ENCODE peak calls at places on chromosomes 12 and 14, in ten cellular contexts. One of them, this sample, is unnamed.

GRCh38 chr14:79165460-79166080 is 995.4 kb downstream of the NRXN3 start:
- DNase-seq in stimulated activated CD8-positive, alpha-beta memory T cell treated with anti-CD3 and anti-CD28 coated beads, Interleukin-7, amount 100 ng/mL, for 4 hours: no peak
- DNase-seq in skeletal muscle cell: no peak
- DNase-seq in activated naive CD4-positive, alpha-beta T cell treated with Interleukin-2 at 50 U/mL for 16 hours: no peak
- DNase-seq in right cardiac atrium: no peak
- DNase-seq in germinal center: no peak
- DNase-seq in astrocyte of the spinal cord: no peak
- DNase-seq in ovary: no peak
- DNase-seq in GM23248: no peak
- DNase-seq in Kasumi-1: no peak
- DNase-seq in this sample: no peak

GRCh38 chr14:91403069-91403600 is 14.5 kb downstream of the CCDC88C start:
- DNase-seq in right cardiac atrium: no peak
- DNase-seq in stimulated activated CD8-positive, alpha-beta memory T cell treated with anti-CD3 and anti-CD28 coated beads, Interleukin-7, amount 100 ng/mL, for 4 hours: no peak
- DNase-seq in ovary: no peak
- DNase-seq in germinal center: no peak
- DNase-seq in skeletal muscle cell: no peak
- DNase-seq in Kasumi-1: no peak
- DNase-seq in astrocyte of the spinal cord: no peak
- DNase-seq in activated naive CD4-positive, alpha-beta T cell treated with Interleukin-2 at 50 U/mL for 16 hours: no peak
- DNase-seq in GM23248: no peak
- DNase-seq in this sample: no peak

GRCh38 chr14:100775351-100775830 is 48.7 kb downstream of the DLK1 start:
- DNase-seq in activated naive CD4-positive, alpha-beta T cell treated with Interleukin-2 at 50 U/mL for 16 hours: no peak
- DNase-seq in germinal center: no peak
- DNase-seq in ovary: no peak
- DNase-seq in GM23248: no peak
- DNase-seq in Kasumi-1: no peak
- DNase-seq in astrocyte of the spinal cord: no peak
- DNase-seq in right cardiac atrium: no peak
- DNase-seq in stimulated activated CD8-positive, alpha-beta memory T cell treated with anti-CD3 and anti-CD28 coated beads, Interleukin-7, amount 100 ng/mL, for 4 hours: no peak
- DNase-seq in skeletal muscle cell: no peak
- DNase-seq in this sample: no peak

GRCh38 chr12:24482882-24483604 is 465.9 kb downstream of the BCAT1 start:
- DNase-seq in stimulated activated CD8-positive, alpha-beta memory T cell treated with anti-CD3 and anti-CD28 coated beads, Interleukin-7, amount 100 ng/mL, for 4 hours: no peak
- DNase-seq in Kasumi-1: no peak
- DNase-seq in ovary: no peak
- DNase-seq in skeletal muscle cell: no peak
- DNase-seq in activated naive CD4-positive, alpha-beta T cell treated with Interleukin-2 at 50 U/mL for 16 hours: no peak
- DNase-seq in germinal center: no peak
- DNase-seq in right cardiac atrium: no peak
- DNase-seq in astrocyte of the spinal cord: no peak
- DNase-seq in GM23248: no peak
- DNase-seq in this sample: no peak

GRCh38 chr14:101823511-101824120 is 62.1 kb downstream of the PPP2R5C start:
- DNase-seq in Kasumi-1: no peak
- DNase-seq in germinal center: no peak
- DNase-seq in skeletal muscle cell: no peak
- DNase-seq in astrocyte of the spinal cord: no peak
- DNase-seq in stimulated activated CD8-positive, alpha-beta memory T cell treated with anti-CD3 and anti-CD28 coated beads, Interleukin-7, amount 100 ng/mL, for 4 hours: peak; percentile 74
- DNase-seq in right cardiac atrium: no peak
- DNase-seq in GM23248: peak; percentile 76
- DNase-seq in ovary: no peak
- DNase-seq in activated naive CD4-positive, alpha-beta T cell treated with Interleukin-2 at 50 U/mL for 16 hours: peak; percentile 87
- DNase-seq in this sample: peak; percentile 66

GRCh38 chr12:131046813-131047788 is 93.4 kb downstream of the ADGRD1 start:
- DNase-seq in astrocyte of the spinal cord: no peak
- DNase-seq in activated naive CD4-positive, alpha-beta T cell treated with Interleukin-2 at 50 U/mL for 16 hours: no peak
- DNase-seq in stimulated activated CD8-positive, alpha-beta memory T cell treated with anti-CD3 and anti-CD28 coated beads, Interleukin-7, amount 100 ng/mL, for 4 hours: no peak
- DNase-seq in ovary: no peak
- DNase-seq in GM23248: peak; percentile 10
- DNase-seq in germinal center: no peak
- DNase-seq in skeletal muscle cell: no peak
- DNase-seq in right cardiac atrium: peak; percentile 75
- DNase-seq in Kasumi-1: peak; percentile 25
- DNase-seq in this sample: no peak

GRCh38 chr14:24212924-24213865 is at the start of gene CHMP4A:
- DNase-seq in skeletal muscle cell: peak; percentile 97
- DNase-seq in germinal center: peak; percentile 97
- DNase-seq in GM23248: peak; percentile 100
- DNase-seq in ovary: peak; percentile 93
- DNase-seq in astrocyte of the spinal cord: peak; percentile 99
- DNase-seq in Kasumi-1: peak; percentile 97
- DNase-seq in stimulated activated CD8-positive, alpha-beta memory T cell treated with anti-CD3 and anti-CD28 coated beads, Interleukin-7, amount 100 ng/mL, for 4 hours: peak; percentile 96
- DNase-seq in right cardiac atrium: peak; percentile 99
- DNase-seq in activated naive CD4-positive, alpha-beta T cell treated with Interleukin-2 at 50 U/mL for 16 hours: peak; percentile 97
- DNase-seq in this sample: peak; percentile 94

GRCh38 chr12:107331912-107332311 is 238.6 kb upstream of the CRY1 start:
- DNase-seq in GM23248: no peak
- DNase-seq in activated naive CD4-positive, alpha-beta T cell treated with Interleukin-2 at 50 U/mL for 16 hours: no peak
- DNase-seq in right cardiac atrium: no peak
- DNase-seq in astrocyte of the spinal cord: no peak
- DNase-seq in skeletal muscle cell: no peak
- DNase-seq in germinal center: no peak
- DNase-seq in ovary: no peak
- DNase-seq in Kasumi-1: no peak
- DNase-seq in stimulated activated CD8-positive, alpha-beta memory T cell treated with anti-CD3 and anti-CD28 coated beads, Interleukin-7, amount 100 ng/mL, for 4 hours: no peak
- DNase-seq in this sample: no peak

GRCh38 chr12:78864483-78865296 is at the start of gene SYT1:
- DNase-seq in astrocyte of the spinal cord: peak; percentile 91
- DNase-seq in Kasumi-1: no peak
- DNase-seq in right cardiac atrium: peak; percentile 48
- DNase-seq in germinal center: peak; percentile 16
- DNase-seq in GM23248: peak; percentile 89
- DNase-seq in activated naive CD4-positive, alpha-beta T cell treated with Interleukin-2 at 50 U/mL for 16 hours: no peak
- DNase-seq in skeletal muscle cell: peak; percentile 51
- DNase-seq in stimulated activated CD8-positive, alpha-beta memory T cell treated with anti-CD3 and anti-CD28 coated beads, Interleukin-7, amount 100 ng/mL, for 4 hours: no peak
- DNase-seq in ovary: peak; percentile 76
- DNase-seq in this sample: no peak

GRCh38 chr12:79128956-79129355 is 264.4 kb downstream of the SYT1 start:
- DNase-seq in skeletal muscle cell: peak; percentile 2
- DNase-seq in Kasumi-1: no peak
- DNase-seq in germinal center: no peak
- DNase-seq in activated naive CD4-positive, alpha-beta T cell treated with Interleukin-2 at 50 U/mL for 16 hours: no peak
- DNase-seq in stimulated activated CD8-positive, alpha-beta memory T cell treated with anti-CD3 and anti-CD28 coated beads, Interleukin-7, amount 100 ng/mL, for 4 hours: no peak
- DNase-seq in right cardiac atrium: no peak
- DNase-seq in astrocyte of the spinal cord: peak; percentile 45
- DNase-seq in ovary: no peak
- DNase-seq in GM23248: peak; percentile 35
- DNase-seq in this sample: no peak

GRCh38 chr12:110995016-110995415 is 74.6 kb upstream of the MYL2 start:
- DNase-seq in Kasumi-1: no peak
- DNase-seq in astrocyte of the spinal cord: no peak
- DNase-seq in germinal center: no peak
- DNase-seq in ovary: no peak
- DNase-seq in skeletal muscle cell: no peak
- DNase-seq in activated naive CD4-positive, alpha-beta T cell treated with Interleukin-2 at 50 U/mL for 16 hours: no peak
- DNase-seq in right cardiac atrium: peak; percentile 54
- DNase-seq in GM23248: no peak
- DNase-seq in stimulated activated CD8-positive, alpha-beta memory T cell treated with anti-CD3 and anti-CD28 coated beads, Interleukin-7, amount 100 ng/mL, for 4 hours: no peak
- DNase-seq in this sample: no peak

GRCh38 chr12:31588976-31589375 is 2.0 kb downstream of the DENND5B start:
- DNase-seq in ovary: no peak
- DNase-seq in activated naive CD4-positive, alpha-beta T cell treated with Interleukin-2 at 50 U/mL for 16 hours: no peak
- DNase-seq in germinal center: no peak
- DNase-seq in skeletal muscle cell: no peak
- DNase-seq in Kasumi-1: no peak
- DNase-seq in GM23248: peak; percentile 53
- DNase-seq in stimulated activated CD8-positive, alpha-beta memory T cell treated with anti-CD3 and anti-CD28 coated beads, Interleukin-7, amount 100 ng/mL, for 4 hours: no peak
- DNase-seq in right cardiac atrium: no peak
- DNase-seq in astrocyte of the spinal cord: peak; percentile 22
- DNase-seq in this sample: no peak

GRCh38 chr12:106982229-106982628 is 4.7 kb downstream of the MTERF2 start:
- DNase-seq in astrocyte of the spinal cord: no peak
- DNase-seq in skeletal muscle cell: no peak
- DNase-seq in ovary: no peak
- DNase-seq in GM23248: peak; percentile 67
- DNase-seq in stimulated activated CD8-positive, alpha-beta memory T cell treated with anti-CD3 and anti-CD28 coated beads, Interleukin-7, amount 100 ng/mL, for 4 hours: no peak
- DNase-seq in germinal center: no peak
- DNase-seq in activated naive CD4-positive, alpha-beta T cell treated with Interleukin-2 at 50 U/mL for 16 hours: no peak
- DNase-seq in Kasumi-1: no peak
- DNase-seq in right cardiac atrium: no peak
- DNase-seq in this sample: no peak

GRCh38 chr12:123995023-123995422 is 22.0 kb downstream of the ZNF664 start:
- DNase-seq in germinal center: no peak
- DNase-seq in astrocyte of the spinal cord: peak; percentile 73
- DNase-seq in right cardiac atrium: no peak
- DNase-seq in Kasumi-1: no peak
- DNase-seq in activated naive CD4-positive, alpha-beta T cell treated with Interleukin-2 at 50 U/mL for 16 hours: no peak
- DNase-seq in stimulated activated CD8-positive, alpha-beta memory T cell treated with anti-CD3 and anti-CD28 coated beads, Interleukin-7, amount 100 ng/mL, for 4 hours: no peak
- DNase-seq in skeletal muscle cell: peak; percentile 49
- DNase-seq in GM23248: peak; percentile 85
- DNase-seq in ovary: no peak
- DNase-seq in this sample: no peak

GRCh38 chr14:100467939-100468338 is 119.3 kb downstream of the BEGAIN start:
- DNase-seq in GM23248: no peak
- DNase-seq in right cardiac atrium: no peak
- DNase-seq in skeletal muscle cell: no peak
- DNase-seq in Kasumi-1: no peak
- DNase-seq in germinal center: no peak
- DNase-seq in activated naive CD4-positive, alpha-beta T cell treated with Interleukin-2 at 50 U/mL for 16 hours: no peak
- DNase-seq in stimulated activated CD8-positive, alpha-beta memory T cell treated with anti-CD3 and anti-CD28 coated beads, Interleukin-7, amount 100 ng/mL, for 4 hours: no peak
- DNase-seq in ovary: no peak
- DNase-seq in astrocyte of the spinal cord: no peak
- DNase-seq in this sample: no peak

GRCh38 chr14:24481622-24482324 is 26.3 kb downstream of the CMA1 start:
- DNase-seq in stimulated activated CD8-positive, alpha-beta memory T cell treated with anti-CD3 and anti-CD28 coated beads, Interleukin-7, amount 100 ng/mL, for 4 hours: peak; percentile 7
- DNase-seq in skeletal muscle cell: no peak
- DNase-seq in Kasumi-1: peak; percentile 56
- DNase-seq in GM23248: peak; percentile 53
- DNase-seq in activated naive CD4-positive, alpha-beta T cell treated with Interleukin-2 at 50 U/mL for 16 hours: peak; percentile 51
- DNase-seq in germinal center: peak; percentile 71
- DNase-seq in astrocyte of the spinal cord: no peak
- DNase-seq in right cardiac atrium: no peak
- DNase-seq in ovary: no peak
- DNase-seq in this sample: peak; percentile 10

GRCh38 chr12:83145325-83145724 is 458.6 kb downstream of the TMTC2 start:
- DNase-seq in stimulated activated CD8-positive, alpha-beta memory T cell treated with anti-CD3 and anti-CD28 coated beads, Interleukin-7, amount 100 ng/mL, for 4 hours: no peak
- DNase-seq in Kasumi-1: no peak
- DNase-seq in ovary: no peak
- DNase-seq in skeletal muscle cell: no peak
- DNase-seq in astrocyte of the spinal cord: no peak
- DNase-seq in activated naive CD4-positive, alpha-beta T cell treated with Interleukin-2 at 50 U/mL for 16 hours: no peak
- DNase-seq in GM23248: no peak
- DNase-seq in right cardiac atrium: no peak
- DNase-seq in germinal center: no peak
- DNase-seq in this sample: no peak

This sample was measured in naive thymus-derived CD8-positive, alpha-beta T cell.